ENCODE peak calls at places on chromosome 12, in eight cellular contexts. N is AG09319; D is dorsolateral prefrontal cortex; V is CD4-positive, CD25-positive, alpha-beta regulatory T cell; Q is GDM1; H is gastrocnemius medialis; M is activated CD4-positive, alpha-beta T cell treated with anti-CD3 and anti-CD28 coated beads, Interleukin-2, amount 50 U/mL, for 48 hours; J is osteocyte. U is an unnamed sample.

GRCh38 chr12:41536813-41537490 is 348.8 kb downstream of the PDZRN4 start:
- DNase-seq in N (no peak), M (no peak), J (no peak), Q (no peak), D (no peak), V (no peak), H (no peak), U (no peak)

GRCh38 chr12:45343269-45344051 is 127.6 kb downstream of the ANO6 start:
- DNase-seq in Q (no peak), M (no peak), D (no peak), V (no peak), J (no peak), H (no peak), N (no peak), U (no peak)

GRCh38 chr12:8629486-8630033 is 16.9 kb upstream of the AICDA start:
- DNase-seq in J (no peak), N (no peak), H (no peak), Q (no peak), M (no peak), D (no peak), V (no peak), U (no peak)

GRCh38 chr12:58933068-58933681 is 12.9 kb upstream of the LRIG3 start:
- DNase-seq in J (peak; percentile 90), H (no peak), M (no peak), V (no peak), D (no peak), N (no peak), Q (no peak), U (no peak)

GRCh38 chr12:29430699-29431044 is 49.7 kb upstream of the ERGIC2 start:
- DNase-seq in N (no peak), H (no peak), D (no peak), V (no peak), J (no peak), M (no peak), Q (no peak), U (no peak)

GRCh38 chr12:9702239-9702638 is 30.7 kb downstream of the CLECL1 start:
- DNase-seq in J (no peak), M (peak; percentile 50), N (no peak), V (peak; percentile 10), H (no peak), Q (no peak), D (no peak), U (no peak)

GRCh38 chr12:122888232-122888752 is 7.6 kb downstream of the VPS37B start:
- DNase-seq in V (peak; percentile 52), J (no peak), H (no peak), Q (peak; percentile 40), M (peak; percentile 37), N (no peak), D (no peak), U (no peak)

GRCh38 chr12:54215990-54216579 is 27.3 kb upstream of the SMUG1 start:
- DNase-seq in M (peak; percentile 66), J (no peak), N (no peak), D (no peak), Q (no peak), H (no peak), V (peak; percentile 40), U (no peak)

GRCh38 chr12:120015313-120015712 is 26.3 kb downstream of the BICDL1 start:
- DNase-seq in M (peak; percentile 81), V (peak; percentile 27), H (no peak), N (no peak), D (no peak), J (no peak), Q (no peak), U (no peak)

GRCh38 chr12:130141901-130142683 is 20.2 kb upstream of the FZD10 start:
- DNase-seq in V (no peak), M (no peak), H (no peak), D (no peak), N (no peak), J (no peak), Q (no peak), U (peak; percentile 18)

GRCh38 chr12:124172646-124173045 is 122.2 kb upstream of the RFLNA start:
- DNase-seq in N (no peak), Q (no peak), V (no peak), H (no peak), D (no peak), M (no peak), J (no peak), U (no peak)

GRCh38 chr12:100234591-100235304 is 32.1 kb downstream of the DEPDC4 start:
- DNase-seq in Q (no peak), H (no peak), D (no peak), M (no peak), N (peak; percentile 24), J (no peak), V (no peak), U (no peak)

GRCh38 chr12:124380793-124381453 is 86.0 kb downstream of the RFLNA start:
- DNase-seq in J (no peak), Q (no peak), N (no peak), H (no peak), M (no peak), V (no peak), D (no peak), U (no peak)

GRCh38 chr12:101891462-101891971 is 14.1 kb downstream of the DRAM1 start:
- DNase-seq in Q (peak; percentile 85), M (no peak), D (no peak), J (no peak), V (no peak), N (peak; percentile 46), H (no peak), U (no peak)

GRCh38 chr12:21451529-21451928 is 14.1 kb downstream of the PYROXD1 start:
- DNase-seq in J (no peak), N (no peak), M (no peak), H (no peak), D (no peak), Q (no peak), V (no peak), U (no peak)

GRCh38 chr12:44015333-44015941 is 179.6 kb downstream of the TMEM117 start:
- DNase-seq in D (no peak), Q (no peak), V (no peak), M (no peak), J (no peak), N (peak; percentile 12), H (no peak), U (no peak)

GRCh38 chr12:51401900-51402299 is 10.7 kb upstream of the GALNT6 start:
- DNase-seq in D (no peak), Q (no peak), H (no peak), N (no peak), M (no peak), V (no peak), J (no peak), U (no peak)

GRCh38 chr12:1928439-1929121 is 10.1 kb upstream of the CACNA2D4 start:
- DNase-seq in H (no peak), M (no peak), D (no peak), Q (no peak), J (peak; percentile 76), N (no peak), V (no peak), U (no peak)

GRCh38 chr12:2891240-2892053 is 756 bp downstream of the TULP3 start:
- DNase-seq in J (peak; percentile 87), M (peak; percentile 35), Q (no peak), N (no peak), V (no peak), D (peak; percentile 61), H (peak; percentile 38), U (peak; percentile 76)

GRCh38 chr12:104672501-104673265 is 215.9 kb downstream of the CHST11 start:
- DNase-seq in J (no peak), D (peak; percentile 85), M (no peak), Q (no peak), H (peak; percentile 82), N (no peak), V (no peak), U (peak; percentile 66)

GRCh38 chr12:130014485-130014807 is 110.6 kb upstream of the TMEM132D start:
- DNase-seq in J (no peak), H (no peak), M (no peak), Q (no peak), D (peak; percentile 61), V (no peak), N (no peak), U (no peak)

GRCh38 chr12:70722584-70723343 is 85.5 kb upstream of the PTPRB start:
- DNase-seq in V (no peak), N (no peak), H (no peak), J (no peak), Q (no peak), D (no peak), M (no peak), U (no peak)

GRCh38 chr12:12901158-12901791 is 9.9 kb downstream of the GPRC5A start:
- DNase-seq in N (no peak), Q (no peak), V (no peak), J (no peak), D (peak; percentile 48), H (peak; percentile 59), M (peak; percentile 30), U (no peak)

GRCh38 chr12:60830381-60830780 is 1234.6 kb downstream of the SLC16A7 start:
- DNase-seq in N (no peak), H (no peak), M (no peak), Q (no peak), J (no peak), D (no peak), V (no peak), U (no peak)

GRCh38 chr12:70267550-70267949 is 24.3 kb downstream of the CNOT2 start:
- DNase-seq in J (no peak), M (no peak), V (no peak), Q (no peak), D (no peak), N (no peak), H (no peak), U (no peak)

GRCh38 chr12:57852195-57852594 is 5.7 kb upstream of the CTDSP2 start:
- DNase-seq in Q (no peak), V (no peak), J (no peak), H (peak; percentile 91), M (no peak), D (no peak), N (no peak), U (peak; percentile 84)

GRCh38 chr12:116339062-116339461 is 61.6 kb upstream of the MED13L start:
- DNase-seq in H (no peak), J (no peak), V (no peak), D (no peak), N (no peak), Q (no peak), M (no peak), U (no peak)

GRCh38 chr12:128026696-128027574 is 240.0 kb upstream of the TMEM132C start:
- DNase-seq in D (no peak), M (no peak), H (no peak), V (no peak), J (peak; percentile 17), N (no peak), Q (no peak), U (no peak)

GRCh38 chr12:10366875-10367274 is 23.0 kb downstream of the KLRK1 start:
- DNase-seq in M (no peak), V (no peak), Q (no peak), H (no peak), J (no peak), N (no peak), D (no peak), U (no peak)

GRCh38 chr12:50025187-50026059 is at the start of gene RACGAP1:
- DNase-seq in J (peak; percentile 98), N (peak; percentile 94), V (peak; percentile 95), Q (peak; percentile 98), M (peak; percentile 96), H (peak; percentile 95), D (peak; percentile 94), U (peak; percentile 94)

GRCh38 chr12:110683888-110684287 is 5.0 kb downstream of the HVCN1 start:
- DNase-seq in Q (no peak), M (no peak), V (no peak), N (no peak), H (no peak), D (no peak), J (no peak), U (no peak)

GRCh38 chr12:132385375-132385774 is 56.0 kb upstream of the GALNT9 start:
- DNase-seq in D (no peak), J (no peak), H (no peak), M (no peak), V (no peak), N (no peak), Q (no peak), U (no peak)

GRCh38 chr12:131604146-131604844 is 106.6 kb upstream of the SFSWAP start:
- DNase-seq in N (no peak), M (peak; percentile 45), J (no peak), H (no peak), D (no peak), Q (peak; percentile 66), V (no peak), U (no peak)

GRCh38 chr12:28257411-28257810 is 67.2 kb downstream of the CCDC91 start:
- DNase-seq in N (no peak), Q (no peak), D (no peak), J (no peak), V (no peak), H (no peak), M (no peak), U (no peak)

U was measured in psoas muscle.